ENCODE peak calls at places on chromosome 18, in eight cellular contexts. One of them, this sample, is unnamed.
A peak's percentile ranks its signal among the peaks of the same experiment; 100 is the strongest.

GRCh38 chr18:50218432-50219197 is 23.7 kb upstream of the MYO5B start:
- DNase-seq in lower lobe of right lung: no peak
- DNase-seq in WTC11: peak; percentile 32
- DNase-seq in retinal pigment epithelial cell: no peak
- DNase-seq in tibial artery: no peak
- DNase-seq in endothelial cell of umbilical vein: peak; percentile 20
- DNase-seq in HFFc6: no peak
- DNase-seq in GM13976: peak; percentile 51
- DNase-seq in this sample: no peak

GRCh38 chr18:63216911-63217311 is 102.7 kb downstream of the BCL2 start:
- DNase-seq in WTC11: no peak
- DNase-seq in lower lobe of right lung: no peak
- DNase-seq in HFFc6: no peak
- DNase-seq in GM13976: no peak
- DNase-seq in retinal pigment epithelial cell: no peak
- DNase-seq in tibial artery: no peak
- DNase-seq in endothelial cell of umbilical vein: no peak
- DNase-seq in this sample: no peak

GRCh38 chr18:54235871-54236270 is 11.4 kb upstream of the MBD2 start:
- DNase-seq in GM13976: no peak
- DNase-seq in tibial artery: no peak
- DNase-seq in endothelial cell of umbilical vein: peak; percentile 81
- DNase-seq in lower lobe of right lung: no peak
- DNase-seq in retinal pigment epithelial cell: no peak
- DNase-seq in HFFc6: peak; percentile 68
- DNase-seq in WTC11: no peak
- DNase-seq in this sample: no peak

GRCh38 chr18:24111936-24112335 is 26.9 kb upstream of the CABYR start:
- DNase-seq in GM13976: no peak
- DNase-seq in tibial artery: no peak
- DNase-seq in WTC11: no peak
- DNase-seq in HFFc6: no peak
- DNase-seq in endothelial cell of umbilical vein: no peak
- DNase-seq in retinal pigment epithelial cell: no peak
- DNase-seq in lower lobe of right lung: no peak
- DNase-seq in this sample: no peak

GRCh38 chr18:63962137-63962536 is 7.7 kb upstream of the SERPINB8 start:
- DNase-seq in retinal pigment epithelial cell: no peak
- DNase-seq in endothelial cell of umbilical vein: peak; percentile 21
- DNase-seq in WTC11: no peak
- DNase-seq in tibial artery: no peak
- DNase-seq in HFFc6: no peak
- DNase-seq in lower lobe of right lung: no peak
- DNase-seq in GM13976: no peak
- DNase-seq in this sample: no peak

GRCh38 chr18:49694402-49694801 is 118.9 kb downstream of the ACAA2 start:
- DNase-seq in tibial artery: no peak
- DNase-seq in WTC11: no peak
- DNase-seq in GM13976: no peak
- DNase-seq in endothelial cell of umbilical vein: no peak
- DNase-seq in retinal pigment epithelial cell: no peak
- DNase-seq in HFFc6: no peak
- DNase-seq in lower lobe of right lung: no peak
- DNase-seq in this sample: no peak

GRCh38 chr18:78549971-78550370 is 429.6 kb upstream of the SALL3 start:
- DNase-seq in WTC11: no peak
- DNase-seq in retinal pigment epithelial cell: no peak
- DNase-seq in lower lobe of right lung: no peak
- DNase-seq in GM13976: no peak
- DNase-seq in tibial artery: no peak
- DNase-seq in endothelial cell of umbilical vein: no peak
- DNase-seq in HFFc6: no peak
- DNase-seq in this sample: no peak

GRCh38 chr18:39776766-39777165 is 2178.3 kb upstream of the PIK3C3 start:
- DNase-seq in HFFc6: no peak
- DNase-seq in retinal pigment epithelial cell: peak; percentile 26
- DNase-seq in lower lobe of right lung: no peak
- DNase-seq in GM13976: no peak
- DNase-seq in endothelial cell of umbilical vein: no peak
- DNase-seq in WTC11: no peak
- DNase-seq in tibial artery: no peak
- DNase-seq in this sample: no peak

GRCh38 chr18:21904856-21905255 is 164.3 kb downstream of the MIB1 start:
- DNase-seq in GM13976: no peak
- DNase-seq in HFFc6: no peak
- DNase-seq in tibial artery: no peak
- DNase-seq in lower lobe of right lung: no peak
- DNase-seq in retinal pigment epithelial cell: no peak
- DNase-seq in endothelial cell of umbilical vein: no peak
- DNase-seq in WTC11: no peak
- DNase-seq in this sample: no peak

GRCh38 chr18:43596106-43596712 is 318.9 kb upstream of the SYT4 start:
- DNase-seq in retinal pigment epithelial cell: no peak
- DNase-seq in GM13976: peak; percentile 54
- DNase-seq in endothelial cell of umbilical vein: peak; percentile 33
- DNase-seq in WTC11: no peak
- DNase-seq in HFFc6: peak; percentile 18
- DNase-seq in lower lobe of right lung: no peak
- DNase-seq in tibial artery: no peak
- DNase-seq in this sample: no peak

GRCh38 chr18:37299471-37300304 is 265.9 kb downstream of the CELF4 start:
- DNase-seq in lower lobe of right lung: peak; percentile 81
- DNase-seq in tibial artery: peak; percentile 90
- DNase-seq in HFFc6: peak; percentile 96
- DNase-seq in GM13976: no peak
- DNase-seq in WTC11: no peak
- DNase-seq in retinal pigment epithelial cell: peak; percentile 99
- DNase-seq in endothelial cell of umbilical vein: peak; percentile 94
- DNase-seq in this sample: no peak

GRCh38 chr18:23059541-23060465 is 75.5 kb upstream of the CABLES1 start:
- DNase-seq in retinal pigment epithelial cell: no peak
- DNase-seq in endothelial cell of umbilical vein: no peak
- DNase-seq in tibial artery: no peak
- DNase-seq in lower lobe of right lung: no peak
- DNase-seq in GM13976: no peak
- DNase-seq in WTC11: no peak
- DNase-seq in HFFc6: peak; percentile 8
- DNase-seq in this sample: no peak

GRCh38 chr18:32010124-32010745 is 8.4 kb upstream of the RNF125 start:
- DNase-seq in lower lobe of right lung: no peak
- DNase-seq in retinal pigment epithelial cell: no peak
- DNase-seq in HFFc6: no peak
- DNase-seq in tibial artery: no peak
- DNase-seq in endothelial cell of umbilical vein: no peak
- DNase-seq in GM13976: no peak
- DNase-seq in WTC11: no peak
- DNase-seq in this sample: no peak

GRCh38 chr18:75343389-75343788 is 84.1 kb downstream of the SMIM21 start:
- DNase-seq in WTC11: no peak
- DNase-seq in tibial artery: no peak
- DNase-seq in GM13976: no peak
- DNase-seq in endothelial cell of umbilical vein: no peak
- DNase-seq in lower lobe of right lung: no peak
- DNase-seq in HFFc6: no peak
- DNase-seq in retinal pigment epithelial cell: no peak
- DNase-seq in this sample: no peak

GRCh38 chr18:24959100-24959499 is 392.9 kb downstream of the ZNF521 start:
- DNase-seq in endothelial cell of umbilical vein: no peak
- DNase-seq in retinal pigment epithelial cell: no peak
- DNase-seq in HFFc6: no peak
- DNase-seq in lower lobe of right lung: no peak
- DNase-seq in GM13976: no peak
- DNase-seq in tibial artery: no peak
- DNase-seq in WTC11: no peak
- DNase-seq in this sample: no peak

GRCh38 chr18:25229080-25229479 is 122.9 kb downstream of the ZNF521 start:
- DNase-seq in lower lobe of right lung: no peak
- DNase-seq in retinal pigment epithelial cell: no peak
- DNase-seq in HFFc6: peak; percentile 20
- DNase-seq in endothelial cell of umbilical vein: peak; percentile 100
- DNase-seq in GM13976: no peak
- DNase-seq in WTC11: no peak
- DNase-seq in tibial artery: no peak
- DNase-seq in this sample: no peak

DNA sequence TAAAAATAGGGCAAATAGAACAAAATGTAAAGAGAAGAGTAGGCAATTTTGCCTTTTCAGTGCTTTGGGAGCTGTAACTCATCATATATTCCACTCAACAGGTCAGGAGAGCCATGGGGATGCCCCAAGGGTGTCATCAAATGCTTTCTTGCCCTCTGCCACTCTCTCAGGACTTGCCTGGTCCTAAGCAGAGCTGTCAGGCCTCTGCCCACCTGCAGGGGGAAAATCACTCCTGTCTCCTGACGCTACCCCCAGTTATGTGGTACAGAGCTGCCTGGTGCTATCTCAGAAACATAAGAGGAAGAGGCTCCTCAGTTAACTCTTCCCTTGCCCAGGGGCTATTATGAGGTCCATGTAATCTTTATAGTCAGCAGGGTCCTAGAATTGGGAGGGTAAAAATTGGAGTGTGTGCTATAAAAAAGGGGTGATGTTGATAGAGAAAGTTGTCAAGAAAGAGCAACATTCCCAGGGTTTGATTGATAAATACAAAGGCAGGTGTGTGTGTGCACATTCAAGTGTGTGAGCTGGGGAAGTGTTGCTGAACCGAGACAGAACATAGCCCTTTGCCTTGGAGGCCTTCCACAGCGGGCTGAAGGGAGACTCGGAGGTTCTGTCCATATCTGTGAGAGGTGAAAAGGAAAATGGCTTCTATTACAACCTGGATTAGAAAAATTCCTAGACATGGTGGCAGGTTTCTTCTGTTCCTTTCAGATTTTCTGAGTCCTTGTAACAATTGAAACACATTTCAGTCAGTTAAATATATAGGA is 25.4 kb downstream of the PTPRM start:
- DNase-seq in WTC11: peak; percentile 32
- DNase-seq in lower lobe of right lung: no peak
- DNase-seq in tibial artery: no peak
- DNase-seq in HFFc6: no peak
- DNase-seq in retinal pigment epithelial cell: no peak
- DNase-seq in GM13976: no peak
- DNase-seq in endothelial cell of umbilical vein: no peak
- DNase-seq in this sample: no peak
- TF ChIP-seq CTCF in WTC11: peak; percentile 15
- TF ChIP-seq CTCF in lower lobe of right lung: no peak
- TF ChIP-seq CTCF in tibial artery: no peak
- TF ChIP-seq CTCF in HFFc6: peak; percentile 33
- TF ChIP-seq CTCF in retinal pigment epithelial cell: peak; percentile 31
- TF ChIP-seq CTCF in GM13976: no peak
- TF ChIP-seq CTCF in endothelial cell of umbilical vein: no peak
- TF ChIP-seq CTCF in this sample: peak; percentile 51

DNA sequence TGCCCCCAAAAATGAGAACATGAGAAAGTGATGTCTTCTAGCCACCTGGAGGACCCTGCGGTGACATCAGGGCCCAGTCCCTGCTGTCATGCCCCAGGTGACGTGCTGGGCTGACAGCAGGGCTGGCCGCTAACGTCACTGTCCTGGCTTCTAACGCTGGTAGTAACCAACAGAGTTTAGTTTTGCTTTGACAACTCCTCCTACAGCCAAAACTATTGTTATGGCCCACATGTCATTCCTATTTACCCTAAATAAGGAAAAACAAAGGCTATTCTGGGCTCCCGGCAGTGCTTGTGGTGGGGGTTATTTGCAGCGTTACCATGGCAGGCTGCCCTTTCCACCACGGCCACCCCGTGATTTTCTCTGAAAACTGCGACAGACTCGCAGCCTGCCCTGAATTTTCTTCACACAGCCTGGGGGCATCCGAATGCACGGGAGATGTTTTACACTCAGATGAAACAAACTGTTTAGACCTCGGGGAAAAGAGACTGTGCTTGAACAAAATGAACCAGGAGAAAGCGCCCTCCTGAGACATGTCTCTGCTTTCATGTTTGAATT is 115.2 kb downstream of the FAM210A start:
- DNase-seq in HFFc6: peak; percentile 55
- DNase-seq in tibial artery: peak; percentile 50
- DNase-seq in endothelial cell of umbilical vein: peak; percentile 56
- DNase-seq in lower lobe of right lung: no peak
- DNase-seq in WTC11: no peak
- DNase-seq in GM13976: peak; percentile 80
- DNase-seq in retinal pigment epithelial cell: no peak
- DNase-seq in this sample: no peak
- TF ChIP-seq CTCF in HFFc6: no peak
- TF ChIP-seq CTCF in tibial artery: no peak
- TF ChIP-seq CTCF in endothelial cell of umbilical vein: no peak
- TF ChIP-seq CTCF in lower lobe of right lung: no peak
- TF ChIP-seq CTCF in WTC11: no peak
- TF ChIP-seq CTCF in GM13976: no peak
- TF ChIP-seq CTCF in retinal pigment epithelial cell: no peak
- TF ChIP-seq CTCF in this sample: no peak

GRCh38 chr18:55779711-55780590 is 192.0 kb upstream of the TCF4 start:
- DNase-seq in WTC11: peak; percentile 51
- DNase-seq in tibial artery: no peak
- DNase-seq in lower lobe of right lung: peak; percentile 49
- DNase-seq in endothelial cell of umbilical vein: peak; percentile 65
- DNase-seq in retinal pigment epithelial cell: no peak
- DNase-seq in GM13976: peak; percentile 31
- DNase-seq in HFFc6: no peak
- DNase-seq in this sample: peak; percentile 28
- TF ChIP-seq CTCF in WTC11: no peak
- TF ChIP-seq CTCF in tibial artery: no peak
- TF ChIP-seq CTCF in lower lobe of right lung: peak; percentile 28
- TF ChIP-seq CTCF in endothelial cell of umbilical vein: peak; percentile 39
- TF ChIP-seq CTCF in retinal pigment epithelial cell: no peak
- TF ChIP-seq CTCF in GM13976: no peak
- TF ChIP-seq CTCF in HFFc6: peak; percentile 64
- TF ChIP-seq CTCF in this sample: peak; percentile 35

GRCh38 chr18:74040008-74040407 is 107.6 kb downstream of the FBXO15 start:
- DNase-seq in tibial artery: no peak
- DNase-seq in retinal pigment epithelial cell: no peak
- DNase-seq in lower lobe of right lung: no peak
- DNase-seq in WTC11: no peak
- DNase-seq in HFFc6: no peak
- DNase-seq in endothelial cell of umbilical vein: no peak
- DNase-seq in GM13976: no peak
- DNase-seq in this sample: no peak

DNA sequence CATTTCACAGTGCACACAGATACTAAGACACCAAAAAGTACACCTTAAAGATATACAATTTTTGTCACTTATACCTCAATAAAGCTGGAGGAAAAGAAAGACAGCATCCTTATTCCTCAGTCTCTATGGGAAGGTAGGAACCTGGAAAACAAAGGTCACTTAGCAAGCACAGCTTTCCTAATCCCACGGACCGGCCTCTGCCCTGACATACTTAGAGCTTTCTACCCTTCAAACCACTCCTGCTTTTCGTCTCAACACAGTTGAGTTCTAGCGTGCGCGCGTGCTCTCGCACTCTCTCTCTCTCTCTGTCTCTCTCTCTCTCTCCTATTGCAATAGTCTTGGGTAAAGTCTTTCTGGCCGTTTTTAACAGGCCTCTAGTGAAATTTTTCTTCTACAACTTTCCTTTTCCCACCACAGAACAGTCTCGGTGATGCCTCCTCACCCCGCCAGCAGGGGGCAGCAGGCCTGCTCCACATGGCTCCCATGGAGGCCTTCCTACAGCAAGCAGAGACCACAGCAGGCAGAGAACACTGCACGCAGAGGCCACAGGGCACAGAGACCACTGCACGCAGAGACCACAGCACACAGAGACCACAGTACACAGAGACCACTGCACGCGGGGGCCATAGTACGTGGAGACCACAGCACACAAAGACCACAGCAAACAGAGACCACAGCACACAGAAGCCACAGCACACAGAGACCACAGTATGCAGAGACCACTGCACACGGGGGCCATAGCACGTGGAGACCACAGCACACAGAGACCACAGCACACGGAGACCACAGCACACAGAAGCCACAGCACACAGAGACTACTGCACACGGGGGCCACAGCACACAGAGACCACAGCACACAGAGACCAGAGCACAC is 106.9 kb downstream of the FBXO15 start:
- DNase-seq in GM13976: peak; percentile 75
- DNase-seq in retinal pigment epithelial cell: no peak
- DNase-seq in endothelial cell of umbilical vein: no peak
- DNase-seq in WTC11: peak; percentile 83
- DNase-seq in lower lobe of right lung: peak; percentile 60
- DNase-seq in tibial artery: no peak
- DNase-seq in HFFc6: peak; percentile 24
- DNase-seq in this sample: peak; percentile 29
- TF ChIP-seq CTCF in GM13976: peak; percentile 87
- TF ChIP-seq CTCF in retinal pigment epithelial cell: peak; percentile 52
- TF ChIP-seq CTCF in endothelial cell of umbilical vein: no peak
- TF ChIP-seq CTCF in WTC11: peak; percentile 82
- TF ChIP-seq CTCF in lower lobe of right lung: peak; percentile 53
- TF ChIP-seq CTCF in tibial artery: no peak
- TF ChIP-seq CTCF in HFFc6: peak; percentile 86
- TF ChIP-seq CTCF in this sample: peak; percentile 74